ENCODE peak calls at places on chromosomes 7 and 10, in four cellular contexts. M is tibial artery, J is Peyer's patch, Q is ovary. R is an unnamed sample. For H3K4me1, the result is how much of the 10 kb centered on the place peaks cover.

GRCh38 chr7:1685000-1685624 is 15.0 kb downstream of the ELFN1 start:
- DNase-seq in M (no peak), J (no peak), Q (no peak), R (no peak)

GRCh38 chr7:4602905-4603842 is 78.9 kb upstream of the FOXK1 start:
- DNase-seq in M (no peak), J (no peak), Q (no peak), R (peak)

GRCh38 chr7:46386428-46387399 is 465.6 kb upstream of the IGFBP3 start:
- DNase-seq in M (no peak), J (no peak), Q (no peak), R (no peak)

GRCh38 chr7:70701487-70701886 is 430.5 kb upstream of the GALNT17 start:
- DNase-seq in M (no peak), J (no peak), Q (no peak), R (no peak)

GRCh38 chr10:101014966-101015581 is 15.5 kb downstream of the LZTS2 start:
- DNase-seq in M (no peak), J (no peak), Q (no peak), R (no peak)

GRCh38 chr7:157150825-157151412 is 12.2 kb downstream of the UBE3C start:
- DNase-seq in M (no peak), J (no peak), Q (no peak), R (no peak)

GRCh38 chr7:116418524-116418923 is 81.0 kb upstream of the CAV2 start:
- DNase-seq in M (no peak), J (no peak), Q (no peak), R (no peak)

GRCh38 chr10:32954080-32954479 is 4.0 kb downstream of the ITGB1 start:
- DNase-seq in M (no peak), J (no peak), Q (no peak), R (no peak)

GRCh38 chr7:123748171-123748733 is 551 bp downstream of the WASL start:
- DNase-seq in M (peak), J (peak), Q (peak), R (peak)

GRCh38 chr10:132146271-132146671 is 40.5 kb upstream of the DPYSL4 start:
- DNase-seq in M (no peak), J (no peak), Q (no peak), R (peak)

GRCh38 chr10:123142701-123143161 is 5.2 kb upstream of the HMX2 start:
- DNase-seq in M (no peak), J (no peak), Q (no peak), R (no peak)

DNA sequence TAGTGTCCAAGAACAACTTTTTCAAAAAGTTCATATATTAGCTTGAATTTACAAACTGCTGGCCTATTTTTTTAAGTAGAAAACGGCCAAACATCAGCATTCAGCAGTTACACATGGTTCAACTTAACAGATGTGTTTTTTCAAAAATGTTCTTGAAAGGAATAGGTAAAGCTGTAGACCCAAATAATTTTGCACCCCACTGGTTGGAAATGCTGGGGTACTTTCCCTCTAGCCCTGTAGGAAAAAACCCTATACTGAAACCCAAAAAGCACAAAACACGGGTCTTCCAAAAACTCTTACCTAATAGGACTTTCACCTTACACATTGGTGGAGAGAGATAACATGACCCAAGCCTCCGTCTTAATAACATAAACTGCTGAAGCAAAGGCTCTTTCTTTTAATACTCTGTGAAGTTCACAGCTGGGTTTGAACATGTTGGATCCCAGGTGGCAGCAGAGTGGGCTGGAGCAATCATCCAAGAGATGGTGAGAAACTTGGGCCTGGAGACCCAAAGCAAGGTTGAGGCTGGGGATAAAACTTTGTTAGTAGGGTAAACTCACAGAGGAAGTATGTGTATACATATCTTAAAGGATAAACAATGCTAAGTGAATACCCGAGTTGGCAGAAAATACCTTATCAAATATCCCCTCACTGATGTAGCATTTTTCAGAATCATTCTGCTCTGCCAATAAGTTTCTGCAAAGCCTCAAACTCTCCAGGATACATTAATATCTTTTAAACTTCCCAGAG is 629 bp upstream of the DNAJC9 start:
- DNase-seq in M (no peak), J (no peak), Q (no peak), R (no peak)
- H3K4me3 ChIP-seq in M (peak), J (peak), Q (peak), R (peak)

GRCh38 chr7:47478926-47479791 is 102.8 kb downstream of the TNS3 start:
- DNase-seq in M (no peak), J (no peak), Q (no peak), R (peak)
- H3K4me1 ChIP-seq in M (under half), J (under half), Q (under half), R (under half)

GRCh38 chr7:13990319-13990983 is 985 bp upstream of the ETV1 start:
- DNase-seq in M (peak), J (peak), Q (no peak), R (peak)

GRCh38 chr7:13992621-13992982 is 3.1 kb upstream of the ETV1 start:
- DNase-seq in M (no peak), J (no peak), Q (no peak), R (no peak)

GRCh38 chr7:13990984-13991790 is 1.7 kb upstream of the ETV1 start:
- DNase-seq in M (peak), J (peak), Q (peak), R (peak)

GRCh38 chr7:13989944-13990295 is 454 bp upstream of the ETV1 start:
- DNase-seq in M (no peak), J (no peak), Q (no peak), R (no peak)

DNA sequence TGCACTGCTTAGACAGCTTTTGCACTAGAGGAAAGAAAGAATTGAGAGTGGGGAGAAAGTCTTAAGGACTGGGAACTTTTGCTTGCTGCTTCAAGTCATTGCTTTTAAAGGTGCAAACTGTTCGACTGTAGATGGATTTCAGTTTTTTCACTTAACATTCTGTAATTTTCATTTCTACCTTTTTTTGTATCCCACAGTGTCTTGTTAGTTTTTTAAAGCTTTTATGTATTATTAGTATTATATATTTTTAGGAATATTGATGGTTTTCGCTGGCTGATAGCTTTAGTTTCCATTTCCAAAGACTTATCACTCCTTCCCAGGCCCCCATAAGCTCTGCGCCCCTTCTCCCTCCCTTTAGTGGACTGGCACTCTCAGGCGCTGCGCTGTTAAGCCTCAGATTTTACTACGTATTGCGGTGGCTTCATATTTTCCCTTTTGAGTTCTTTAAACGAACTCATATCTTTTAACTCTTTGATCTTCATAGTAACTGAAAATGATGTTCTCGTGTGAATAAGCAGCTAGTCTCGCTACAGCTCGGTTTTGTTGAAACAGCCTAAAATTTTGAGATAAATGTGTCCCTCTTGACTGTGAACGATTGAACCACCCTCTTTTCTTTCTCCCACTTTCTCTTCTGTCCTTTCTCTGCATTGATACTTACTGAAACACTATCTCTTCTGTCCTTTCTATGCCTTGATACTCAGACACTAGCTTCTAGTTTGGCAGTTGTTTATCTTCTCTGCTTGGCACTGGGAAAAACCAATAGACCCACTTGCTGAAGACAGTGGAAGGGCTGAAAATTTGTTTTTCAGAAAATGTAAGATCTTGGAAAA is 2.5 kb upstream of the ETV1 start:
- DNase-seq in M (no peak), J (no peak), Q (no peak), R (no peak)
- H3K4me3 ChIP-seq in M (peak), J (no peak), Q (peak), R (no peak)

GRCh38 chr10:3959370-3960266 is 174.6 kb upstream of the KLF6 start:
- DNase-seq in M (no peak), J (no peak), Q (no peak), R (no peak)

GRCh38 chr10:3958472-3958996 is 173.5 kb upstream of the KLF6 start:
- DNase-seq in M (no peak), J (no peak), Q (no peak), R (no peak)

GRCh38 chr10:3960496-3960895 is 175.5 kb upstream of the KLF6 start:
- DNase-seq in M (no peak), J (no peak), Q (no peak), R (no peak)

GRCh38 chr10:3963191-3963673 is 178.2 kb upstream of the KLF6 start:
- DNase-seq in M (no peak), J (peak), Q (no peak), R (no peak)

GRCh38 chr10:3961082-3961481 is 176.1 kb upstream of the KLF6 start:
- DNase-seq in M (no peak), J (no peak), Q (no peak), R (no peak)
- H3K4me1 ChIP-seq in M (under half), J (under half), Q (under half), R (under half)

DNA sequence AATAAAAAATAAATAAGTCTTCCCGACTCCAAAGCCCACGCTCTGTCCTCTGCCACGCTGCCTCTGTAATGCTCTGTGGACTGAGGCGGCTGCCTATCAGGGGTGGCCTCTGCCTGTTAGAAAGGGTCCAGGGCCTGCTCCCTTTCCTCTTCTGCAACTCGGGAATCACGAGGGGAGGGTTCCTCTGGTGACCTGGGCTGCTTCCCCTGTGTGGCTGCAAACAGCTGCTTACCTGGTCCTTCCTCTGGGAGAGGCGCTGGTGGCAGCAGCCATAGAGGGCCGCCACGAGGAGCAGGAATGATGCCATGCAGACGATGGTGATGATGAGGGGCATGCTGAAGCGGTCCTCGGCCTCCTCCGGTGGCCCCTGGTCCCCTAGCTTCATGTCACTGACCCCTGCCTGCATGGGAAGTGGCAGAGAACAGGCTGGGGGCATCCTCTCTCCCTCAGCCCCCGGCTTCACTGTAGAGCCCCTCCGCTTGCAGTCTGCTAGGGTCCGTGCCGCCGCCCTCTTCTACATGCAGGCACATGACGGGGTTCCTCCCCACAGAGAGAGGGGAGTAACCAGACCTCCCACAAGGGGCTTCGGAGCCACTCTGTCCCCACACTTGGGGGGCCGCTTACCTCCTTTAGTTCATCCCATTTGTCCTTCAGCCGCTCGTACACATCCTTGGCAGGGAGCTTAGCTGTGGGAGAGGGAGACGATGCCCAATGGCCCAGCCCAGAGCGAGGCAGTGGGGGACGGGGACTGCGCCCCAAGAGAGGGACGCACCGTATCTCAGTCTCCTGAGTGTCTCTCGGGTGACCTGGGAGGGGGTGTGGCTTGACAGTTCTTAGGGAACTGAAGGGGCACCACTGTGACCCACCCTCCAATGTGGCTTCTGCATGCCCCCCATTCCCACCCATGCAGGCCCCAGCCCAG is 50.5 kb downstream of the PODXL start:
- DNase-seq in M (no peak), J (no peak), Q (no peak), R (no peak)
- H3K4me3 ChIP-seq in M (no peak), J (no peak), Q (no peak), R (no peak)

DNA sequence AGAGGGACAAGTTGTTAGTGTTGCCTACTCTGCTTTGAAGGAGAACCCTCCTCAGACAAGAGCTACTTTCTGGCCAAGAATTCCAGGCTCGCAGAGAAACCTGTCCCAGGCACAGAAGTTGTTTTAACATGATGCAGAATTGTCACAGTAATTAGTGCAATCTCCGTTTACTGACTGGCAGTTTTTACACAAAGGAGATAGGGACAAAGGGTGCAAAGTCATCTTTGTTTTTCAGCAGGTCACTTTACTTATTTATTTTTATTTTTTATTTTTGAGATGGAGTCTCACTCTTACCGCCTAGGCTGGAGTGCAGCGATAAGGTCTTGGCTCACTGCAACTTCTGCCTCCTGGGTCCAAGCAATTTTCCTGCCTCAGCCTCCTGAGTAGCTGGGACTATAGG is 12.3 kb downstream of the TCF7L2 start:
- DNase-seq in M (no peak), J (no peak), Q (no peak), R (no peak)
- H3K4me1 ChIP-seq in M (under half), J (under half), Q (under half), R (under half)

GRCh38 chr7:77442631-77443420 is 26.7 kb upstream of the GSAP start:
- DNase-seq in M (no peak), J (no peak), Q (no peak), R (no peak)

GRCh38 chr7:77439572-77439971 is 23.4 kb upstream of the GSAP start:
- DNase-seq in M (peak), J (peak), Q (no peak), R (no peak)

GRCh38 chr7:77447616-77448015 is 31.5 kb upstream of the GSAP start:
- DNase-seq in M (no peak), J (no peak), Q (no peak), R (no peak)

GRCh38 chr7:77441046-77441445 is 24.9 kb upstream of the GSAP start:
- DNase-seq in M (no peak), J (no peak), Q (no peak), R (no peak)

DNA sequence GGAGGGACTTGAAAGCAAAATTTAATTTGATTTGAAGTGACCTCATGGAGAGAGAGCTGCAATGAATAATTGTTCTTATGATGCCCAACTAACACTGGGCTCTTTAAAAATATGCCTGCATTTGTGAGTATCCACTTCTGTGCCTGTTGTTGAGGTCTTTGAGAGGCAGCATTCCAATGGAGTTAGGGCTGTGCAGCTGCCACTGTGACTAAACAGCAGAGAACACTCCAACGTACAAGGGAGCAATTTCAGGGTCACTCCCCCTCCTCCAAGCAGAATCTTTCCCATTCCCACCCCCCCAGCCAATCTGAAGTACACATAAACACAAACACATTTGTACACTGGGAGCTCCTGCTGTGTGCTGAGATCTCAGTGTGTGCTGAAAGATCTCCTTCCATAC is 28.0 kb upstream of the GSAP start:
- DNase-seq in M (no peak), J (no peak), Q (no peak), R (no peak)
- H3K4me3 ChIP-seq in M (no peak), J (no peak), Q (no peak), R (no peak)

GRCh38 chr7:6380310-6381095 is 67.3 kb downstream of the DAGLB start:
- DNase-seq in M (no peak), J (no peak), Q (no peak), R (no peak)

GRCh38 chr7:6385110-6385792 is 62.5 kb downstream of the DAGLB start:
- DNase-seq in M (no peak), J (no peak), Q (no peak), R (no peak)

GRCh38 chr7:6384327-6384726 is 63.4 kb downstream of the DAGLB start:
- DNase-seq in M (no peak), J (no peak), Q (no peak), R (no peak)

GRCh38 chr7:6379881-6380280 is 67.9 kb downstream of the DAGLB start:
- DNase-seq in M (no peak), J (no peak), Q (no peak), R (no peak)

DNA sequence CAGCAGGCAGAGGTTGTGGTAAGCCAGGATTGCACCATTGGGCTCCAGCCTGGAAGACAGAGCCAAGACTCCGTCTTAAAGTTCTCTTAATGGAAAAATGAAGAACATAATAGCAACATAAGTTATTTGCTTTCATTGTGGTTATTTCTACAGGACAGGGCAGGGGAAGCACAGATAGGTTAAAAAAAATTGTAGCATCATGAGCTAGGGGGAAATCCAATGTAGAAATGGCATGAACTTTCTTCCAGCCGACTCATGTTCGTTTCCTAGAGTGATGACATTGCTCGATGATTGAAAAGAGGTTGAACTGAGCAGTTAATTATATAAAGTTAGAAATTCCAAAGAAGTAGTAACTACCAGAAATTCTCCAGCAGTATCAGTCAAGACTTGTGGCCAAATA is 65.0 kb downstream of the DAGLB start:
- DNase-seq in M (no peak), J (no peak), Q (no peak), R (no peak)
- H3K4me1 ChIP-seq in M (under half), J (under half), Q (under half), R (under half)

DNA sequence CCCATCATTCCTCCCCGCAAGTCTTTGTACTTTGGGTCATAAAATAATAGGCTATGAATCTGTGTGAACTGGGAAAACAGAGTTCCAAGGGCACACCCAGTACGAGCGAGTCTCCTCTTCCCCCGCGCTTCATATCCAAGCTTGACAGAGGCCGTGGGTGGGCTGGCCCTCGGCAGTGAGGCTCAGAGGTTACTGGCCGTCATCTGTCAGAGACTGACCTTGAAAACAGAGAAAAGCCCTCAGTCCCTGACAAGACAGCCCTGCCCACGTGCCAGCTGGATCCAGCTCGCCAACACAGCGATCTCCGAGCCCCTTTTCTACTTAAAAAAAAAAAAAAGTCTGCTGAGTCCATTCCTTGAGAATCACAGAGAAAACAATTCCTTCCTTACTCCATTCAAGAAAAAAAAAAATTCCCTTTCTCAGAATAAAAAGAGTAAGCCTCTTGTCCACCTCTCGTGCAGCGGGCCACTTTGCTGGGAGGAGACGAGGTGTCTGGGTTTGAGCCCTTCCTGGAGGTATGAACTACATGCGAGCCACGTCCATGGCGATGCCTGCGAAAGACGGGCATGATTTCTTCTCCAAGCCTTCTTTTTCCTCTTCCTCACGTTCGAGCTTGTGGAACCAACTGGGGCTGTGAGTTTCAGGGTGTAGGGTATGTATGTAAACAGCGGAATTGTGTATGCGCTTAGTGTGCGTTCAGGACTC is 755 bp upstream of the BICC1 start:
- DNase-seq in M (peak), J (peak), Q (peak), R (peak)
- H3K4me3 ChIP-seq in M (peak), J (peak), Q (peak), R (peak)

R was measured in aorta.